ENCODE peak calls at places on chromosomes 11 and 22, in five cellular contexts. T, B, S, H and Y are unnamed samples. For H3K9me3, the result is how much of the 10 kb centered on the place peaks cover.

GRCh38 chr11:12643029-12643428 is 31.2 kb upstream of the TEAD1 start:
- DNase-seq in T (no peak), B (no peak), S (no peak), H (no peak), Y (no peak)

GRCh38 chr22:32120603-32121002 is 38.5 kb downstream of the C22orf42 start:
- DNase-seq in T (no peak), B (no peak), S (no peak), H (no peak), Y (no peak)

GRCh38 chr11:57214087-57214395 is 23.0 kb downstream of the APLNR start:
- DNase-seq in T (no peak), B (no peak), S (no peak), H (no peak), Y (no peak)

GRCh38 chr11:92296138-92296515 is 71.5 kb downstream of the FAT3 start:
- DNase-seq in T (no peak), B (no peak), S (no peak), H (no peak), Y (no peak)

GRCh38 chr11:28738549-28738948 is 630.4 kb downstream of the METTL15 start:
- DNase-seq in T (no peak), B (no peak), S (no peak), H (no peak), Y (no peak)

GRCh38 chr11:13174090-13174489 is 103.5 kb upstream of the BMAL1 start:
- DNase-seq in T (no peak), B (no peak), S (no peak), H (no peak), Y (no peak)

GRCh38 chr11:119343726-119344125 is 2.8 kb downstream of the MFRP start:
- DNase-seq in T (no peak), B (no peak), S (no peak), H (no peak), Y (no peak)

GRCh38 chr11:120432056-120433018 is 79.2 kb upstream of the GRIK4 start:
- DNase-seq in T (no peak), B (peak), S (peak), H (no peak), Y (no peak)

GRCh38 chr11:79342686-79343085 is 98.1 kb downstream of the TENM4 start:
- DNase-seq in T (no peak), B (no peak), S (no peak), H (no peak), Y (no peak)

GRCh38 chr22:17257578-17257977 is 38.3 kb upstream of the ADA2 start:
- DNase-seq in T (no peak), B (no peak), S (no peak), H (no peak), Y (no peak)

GRCh38 chr11:69666261-69666660 is 8.9 kb downstream of the LTO1 start:
- DNase-seq in T (peak), B (no peak), S (peak), H (no peak), Y (no peak)

GRCh38 chr22:38298312-38299000 is 18.8 kb downstream of the CSNK1E start:
- DNase-seq in T (no peak), B (no peak), S (no peak), H (no peak), Y (peak)

GRCh38 chr11:117217141-117217609 is 14.7 kb downstream of the PCSK7 start:
- DNase-seq in T (peak), B (no peak), S (peak), H (no peak), Y (no peak)

GRCh38 chr22:45543243-45543642 is 40.6 kb downstream of the FBLN1 start:
- DNase-seq in T (no peak), B (no peak), S (no peak), H (no peak), Y (no peak)

GRCh38 chr22:39996732-39997131 is 2.0 kb downstream of the FAM83F start:
- DNase-seq in T (no peak), B (no peak), S (no peak), H (no peak), Y (no peak)

GRCh38 chr11:130802567-130802966 is 113.7 kb downstream of the SNX19 start:
- DNase-seq in T (no peak), B (no peak), S (no peak), H (no peak), Y (no peak)

GRCh38 chr22:47098121-47098520 is 335.7 kb downstream of the TBC1D22A start:
- DNase-seq in T (no peak), B (no peak), S (no peak), H (no peak), Y (no peak)

GRCh38 chr11:20501971-20502370 is 97.4 kb upstream of the SLC6A5 start:
- DNase-seq in T (no peak), B (no peak), S (no peak), H (no peak), Y (no peak)

GRCh38 chr22:25853902-25854301 is 111.9 kb downstream of the MYO18B start:
- DNase-seq in T (no peak), B (no peak), S (no peak), H (no peak), Y (no peak)

GRCh38 chr22:21038405-21038804 is 6.0 kb upstream of the SLC7A4 start:
- DNase-seq in T (no peak), B (no peak), S (no peak), H (no peak), Y (no peak)

GRCh38 chr11:34190192-34191139 is 85.0 kb downstream of the NAT10 start:
- DNase-seq in T (no peak), B (no peak), S (no peak), H (no peak), Y (no peak)

GRCh38 chr11:61091373-61092279 is 10.7 kb upstream of the CD5 start:
- DNase-seq in T (no peak), B (no peak), S (no peak), H (no peak), Y (no peak)

GRCh38 chr11:36775157-36775556 is 177.1 kb upstream of the RAG2 start:
- DNase-seq in T (no peak), B (no peak), S (no peak), H (no peak), Y (no peak)

GRCh38 chr11:2912498-2912897 is 16.7 kb downstream of the PHLDA2 start:
- DNase-seq in T (no peak), B (no peak), S (no peak), H (no peak), Y (no peak)

GRCh38 chr11:46918087-46918751 is at the start of gene LRP4:
- DNase-seq in T (peak), B (peak), S (no peak), H (no peak), Y (peak)

GRCh38 chr11:68735626-68736025 is 15.7 kb downstream of the TESMIN start:
- DNase-seq in T (no peak), B (no peak), S (no peak), H (no peak), Y (no peak)

GRCh38 chr11:123579482-123579812 is 75.0 kb downstream of the SCN3B start:
- DNase-seq in T (no peak), B (no peak), S (no peak), H (no peak), Y (no peak)

GRCh38 chr11:99589771-99590170 is 569.0 kb downstream of the CNTN5 start:
- DNase-seq in T (no peak), B (no peak), S (no peak), H (no peak), Y (no peak)

GRCh38 chr11:114440121-114440860 is 1.0 kb downstream of the REXO2 start:
- DNase-seq in T (no peak), B (no peak), S (no peak), H (no peak), Y (no peak)

GRCh38 chr11:3853935-3854659 is 1.4 kb upstream of the STIM1 start:
- DNase-seq in T (peak), B (peak), S (peak), H (no peak), Y (peak)

GRCh38 chr22:46798041-46798365 is 35.6 kb downstream of the TBC1D22A start:
- DNase-seq in T (peak), B (no peak), S (no peak), H (no peak), Y (no peak)

GRCh38 chr11:123628936-123629683 is 25.3 kb downstream of the SCN3B start:
- DNase-seq in T (peak), B (peak), S (no peak), H (no peak), Y (no peak)

GRCh38 chr11:68343761-68344256 is 31.4 kb downstream of the LRP5 start:
- DNase-seq in T (no peak), B (no peak), S (no peak), H (no peak), Y (no peak)

GRCh38 chr11:95154514-95154913 is 64.9 kb downstream of the ENDOD1 start:
- DNase-seq in T (no peak), B (no peak), S (no peak), H (no peak), Y (peak)

GRCh38 chr11:111386611-111387150 is 7.6 kb upstream of the POU2AF1 start:
- DNase-seq in T (no peak), B (no peak), S (no peak), H (no peak), Y (no peak)

GRCh38 chr11:110082899-110083298 is 10.3 kb upstream of the ZC3H12C start:
- DNase-seq in T (no peak), B (no peak), S (no peak), H (no peak), Y (no peak)

GRCh38 chr11:120132645-120133185 is 5.2 kb downstream of the TRIM29 start:
- DNase-seq in T (no peak), B (no peak), S (no peak), H (no peak), Y (no peak)

GRCh38 chr22:45284705-45285305 is at the start of gene UPK3A:
- DNase-seq in T (no peak), B (peak), S (peak), H (no peak), Y (peak)

GRCh38 chr22:48488611-48489456 is 1338.8 kb downstream of the BRD1 start:
- DNase-seq in T (peak), B (no peak), S (no peak), H (no peak), Y (no peak)

GRCh38 chr22:48491451-48491941 is 1336.2 kb downstream of the BRD1 start:
- DNase-seq in T (peak), B (no peak), S (no peak), H (no peak), Y (no peak)

GRCh38 chr22:48489551-48490512 is 1337.8 kb downstream of the BRD1 start:
- DNase-seq in T (peak), B (peak), S (no peak), H (no peak), Y (no peak)

GRCh38 chr22:48492371-48493320 is 1335.0 kb downstream of the BRD1 start:
- DNase-seq in T (peak), B (no peak), S (peak), H (peak), Y (no peak)

GRCh38 chr22:48490513-48491411 is 1336.9 kb downstream of the BRD1 start:
- DNase-seq in T (peak), B (no peak), S (no peak), H (no peak), Y (no peak)
- H3K9me3 ChIP-seq in T (under half), B (under half), S (under half), H (under half), Y (under half)

DNA sequence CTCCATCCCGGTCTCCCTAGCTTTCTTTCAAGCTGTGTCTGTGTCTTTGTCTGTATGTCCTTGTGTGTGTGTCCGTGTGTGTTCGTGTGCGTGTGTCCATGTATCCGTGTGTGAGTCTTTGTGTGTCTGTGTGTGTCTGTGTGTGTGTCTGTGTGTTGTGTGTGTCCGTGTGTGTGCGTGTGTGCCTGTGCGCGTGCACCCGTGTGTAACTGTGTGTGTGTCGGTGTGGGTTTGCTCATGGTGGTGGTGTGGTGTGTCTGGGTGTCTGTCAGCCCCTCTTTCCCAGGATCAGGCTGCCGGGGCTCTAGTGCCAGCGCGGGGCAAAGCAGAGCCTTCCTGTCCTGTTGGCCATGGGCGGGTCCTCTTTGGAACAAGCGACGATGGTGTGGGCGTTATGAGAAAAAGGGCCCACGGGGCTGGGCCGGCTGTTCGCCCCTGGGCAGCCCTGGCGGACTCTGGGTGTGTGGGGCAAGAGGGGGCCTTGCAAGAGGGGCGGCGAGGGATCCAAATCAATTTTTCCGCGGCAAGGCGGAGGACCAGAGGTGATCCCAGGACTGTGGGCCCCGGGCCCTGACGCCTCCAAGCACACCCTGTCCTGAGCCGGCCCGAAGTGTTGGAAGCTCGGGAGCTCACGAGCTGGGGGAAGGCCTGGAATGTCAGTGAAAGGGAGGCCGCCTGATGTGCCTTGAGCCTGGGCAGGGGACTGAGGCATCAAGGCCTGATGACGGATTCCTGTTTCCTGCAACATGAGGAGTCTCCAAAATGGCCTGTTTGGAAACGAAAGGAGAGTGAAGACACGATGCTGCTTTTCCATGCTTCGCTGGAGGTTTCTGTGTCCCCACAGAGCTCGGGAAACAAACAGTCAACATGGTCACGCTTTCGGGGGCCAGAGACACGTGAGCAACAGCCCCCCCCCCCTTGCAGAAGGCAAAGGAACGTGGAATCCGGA is 3929.2 kb upstream of the OR11H1 start:
- DNase-seq in T (no peak), B (no peak), S (no peak), H (no peak), Y (no peak)
- H3K9me3 ChIP-seq in T (under half), B (under half), S (under half), H (under half), Y (under half)

DNA sequence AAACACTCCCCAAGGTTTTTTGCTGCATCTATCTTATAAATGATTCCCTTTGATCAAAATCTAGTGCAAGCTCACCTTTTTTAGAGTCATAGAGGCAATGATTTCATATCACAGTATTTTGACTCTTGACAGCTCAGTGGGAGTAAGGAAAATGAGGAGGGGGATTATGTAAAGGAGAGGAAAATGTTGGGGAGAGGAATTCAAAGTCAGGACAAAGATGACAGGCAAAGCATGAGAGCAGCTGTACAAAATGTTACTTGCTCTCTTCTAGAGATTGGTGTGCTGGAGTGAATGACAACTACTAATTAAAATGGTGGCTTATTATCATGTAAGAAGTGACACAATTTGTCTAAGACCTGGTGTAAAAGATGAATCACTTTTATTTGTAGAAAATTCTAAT is 644.6 kb upstream of the CHORDC1 start:
- DNase-seq in T (no peak), B (no peak), S (no peak), H (no peak), Y (no peak)
- H3K9me3 ChIP-seq in T (under half), B (under half), S (under half), H (under half), Y (under half)

DNA sequence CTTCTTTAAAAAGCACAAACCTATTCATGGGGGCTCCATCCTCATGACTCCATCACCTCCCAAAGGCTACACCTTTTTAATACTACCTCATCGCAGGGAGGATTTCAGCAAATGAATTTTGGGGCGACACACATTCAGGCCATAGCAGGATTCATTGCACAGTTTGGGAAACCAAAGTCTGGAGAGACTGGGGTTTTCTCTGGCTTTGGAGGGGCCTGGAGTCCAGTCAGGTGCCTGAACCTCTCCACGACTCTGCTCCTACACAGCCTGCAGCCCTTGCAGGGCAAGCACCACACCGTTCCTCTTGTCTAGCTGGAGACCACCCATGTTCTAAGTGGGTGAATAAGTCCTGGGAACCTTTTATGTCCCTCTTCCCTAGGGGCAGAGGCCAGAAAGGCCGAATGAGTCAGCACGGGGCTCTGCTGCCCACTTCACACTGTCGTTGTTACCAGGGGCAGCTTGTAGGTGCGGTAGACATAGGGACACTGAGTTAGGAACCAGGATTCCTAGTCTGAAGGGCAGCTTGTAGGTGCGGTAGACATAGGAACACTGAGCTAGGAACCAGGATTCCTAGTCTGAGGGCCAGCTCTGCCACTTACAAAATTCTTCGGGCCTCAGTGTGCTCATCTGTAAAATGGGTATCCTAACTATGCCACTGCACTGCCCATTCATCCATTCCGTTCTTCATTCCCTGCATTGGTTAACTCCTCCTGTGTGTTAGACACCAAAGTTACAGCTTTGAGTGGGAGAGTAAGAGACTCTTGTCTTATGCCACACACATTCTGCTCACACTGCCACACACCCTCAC is 251.7 kb upstream of the B3GAT1 start:
- DNase-seq in T (peak), B (no peak), S (no peak), H (no peak), Y (no peak)
- H3K9me3 ChIP-seq in T (under half), B (under half), S (under half), H (under half), Y (under half)

DNA sequence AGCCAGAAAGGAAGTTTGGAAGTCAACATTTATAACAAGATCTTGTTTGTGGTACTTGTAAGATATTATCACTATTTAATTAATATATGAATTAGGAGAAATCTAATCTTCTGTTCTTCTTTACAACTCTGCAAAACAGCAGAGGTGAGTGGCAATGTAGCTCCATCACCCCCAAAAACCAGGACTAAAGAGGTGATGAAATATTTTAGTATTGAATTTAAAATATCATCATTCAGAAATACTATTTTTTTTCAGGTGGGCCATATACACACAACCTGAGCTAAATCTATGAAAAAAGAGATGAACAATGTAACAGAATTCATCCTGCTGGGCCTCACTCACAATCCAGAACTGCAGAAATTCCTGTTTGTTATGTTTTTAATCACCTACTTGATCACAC is at the start of gene OR4C45:
- DNase-seq in T (no peak), B (no peak), S (no peak), H (no peak), Y (no peak)
- H3K9me3 ChIP-seq in T (under half), B (under half), S (under half), H (under half), Y (under half)